ENCODE peak calls at places on chromosomes 7 and 10, in eight cellular contexts. One of them, this sample, is unnamed.

GRCh38 chr10:95475003-95475383 is 86.2 kb downstream of the SORBS1 start:
- DNase-seq in fibroblast of lung: no peak
- DNase-seq in activated CD4-positive, CD25-positive, alpha-beta regulatory T cell treated with anti-CD3 and anti-CD28 coated beads, Interleukin-2, amount 50 U/mL, for 72 hours: no peak
- DNase-seq in AG08396: no peak
- DNase-seq in SJSA1: no peak
- DNase-seq in stimulated activated CD4-positive, alpha-beta T cell treated with anti-CD3 and anti-CD28 coated beads, Interleukin-2, amount 100 ng/mL, for 48 hours: no peak
- DNase-seq in hypothalamus: no peak
- DNase-seq in activated T-helper 9 cell treated with anti-CD3 and anti-CD28 coated beads, Interleukin-2, amount 50 U/mL, for 16 hours: no peak
- DNase-seq in this sample: no peak

GRCh38 chr10:75406158-75407065 is 4.8 kb upstream of the ZNF503 start:
- DNase-seq in SJSA1: no peak
- DNase-seq in hypothalamus: no peak
- DNase-seq in AG08396: no peak
- DNase-seq in activated CD4-positive, CD25-positive, alpha-beta regulatory T cell treated with anti-CD3 and anti-CD28 coated beads, Interleukin-2, amount 50 U/mL, for 72 hours: no peak
- DNase-seq in stimulated activated CD4-positive, alpha-beta T cell treated with anti-CD3 and anti-CD28 coated beads, Interleukin-2, amount 100 ng/mL, for 48 hours: no peak
- DNase-seq in activated T-helper 9 cell treated with anti-CD3 and anti-CD28 coated beads, Interleukin-2, amount 50 U/mL, for 16 hours: no peak
- DNase-seq in fibroblast of lung: no peak
- DNase-seq in this sample: no peak

GRCh38 chr10:91642831-91643692 is 10.2 kb upstream of the PPP1R3C start:
- DNase-seq in stimulated activated CD4-positive, alpha-beta T cell treated with anti-CD3 and anti-CD28 coated beads, Interleukin-2, amount 100 ng/mL, for 48 hours: no peak
- DNase-seq in SJSA1: no peak
- DNase-seq in hypothalamus: no peak
- DNase-seq in AG08396: no peak
- DNase-seq in activated T-helper 9 cell treated with anti-CD3 and anti-CD28 coated beads, Interleukin-2, amount 50 U/mL, for 16 hours: no peak
- DNase-seq in activated CD4-positive, CD25-positive, alpha-beta regulatory T cell treated with anti-CD3 and anti-CD28 coated beads, Interleukin-2, amount 50 U/mL, for 72 hours: no peak
- DNase-seq in fibroblast of lung: peak
- DNase-seq in this sample: no peak

GRCh38 chr10:61747341-61747740 is 84.6 kb downstream of the CABCOCO1 start:
- DNase-seq in activated T-helper 9 cell treated with anti-CD3 and anti-CD28 coated beads, Interleukin-2, amount 50 U/mL, for 16 hours: no peak
- DNase-seq in SJSA1: no peak
- DNase-seq in activated CD4-positive, CD25-positive, alpha-beta regulatory T cell treated with anti-CD3 and anti-CD28 coated beads, Interleukin-2, amount 50 U/mL, for 72 hours: no peak
- DNase-seq in AG08396: no peak
- DNase-seq in stimulated activated CD4-positive, alpha-beta T cell treated with anti-CD3 and anti-CD28 coated beads, Interleukin-2, amount 100 ng/mL, for 48 hours: no peak
- DNase-seq in hypothalamus: no peak
- DNase-seq in fibroblast of lung: peak
- DNase-seq in this sample: no peak

GRCh38 chr10:93584445-93584844 is 16.6 kb downstream of the RBP4 start:
- DNase-seq in SJSA1: no peak
- DNase-seq in AG08396: no peak
- DNase-seq in hypothalamus: no peak
- DNase-seq in fibroblast of lung: no peak
- DNase-seq in activated T-helper 9 cell treated with anti-CD3 and anti-CD28 coated beads, Interleukin-2, amount 50 U/mL, for 16 hours: no peak
- DNase-seq in stimulated activated CD4-positive, alpha-beta T cell treated with anti-CD3 and anti-CD28 coated beads, Interleukin-2, amount 100 ng/mL, for 48 hours: no peak
- DNase-seq in activated CD4-positive, CD25-positive, alpha-beta regulatory T cell treated with anti-CD3 and anti-CD28 coated beads, Interleukin-2, amount 50 U/mL, for 72 hours: no peak
- DNase-seq in this sample: no peak

GRCh38 chr10:2099321-2099720 is 362.0 kb upstream of the ADARB2 start:
- DNase-seq in activated CD4-positive, CD25-positive, alpha-beta regulatory T cell treated with anti-CD3 and anti-CD28 coated beads, Interleukin-2, amount 50 U/mL, for 72 hours: no peak
- DNase-seq in stimulated activated CD4-positive, alpha-beta T cell treated with anti-CD3 and anti-CD28 coated beads, Interleukin-2, amount 100 ng/mL, for 48 hours: no peak
- DNase-seq in fibroblast of lung: no peak
- DNase-seq in SJSA1: no peak
- DNase-seq in activated T-helper 9 cell treated with anti-CD3 and anti-CD28 coated beads, Interleukin-2, amount 50 U/mL, for 16 hours: no peak
- DNase-seq in hypothalamus: no peak
- DNase-seq in AG08396: no peak
- DNase-seq in this sample: no peak

GRCh38 chr10:51001587-51001986 is 72.7 kb upstream of the PRKG1 start:
- DNase-seq in hypothalamus: no peak
- DNase-seq in stimulated activated CD4-positive, alpha-beta T cell treated with anti-CD3 and anti-CD28 coated beads, Interleukin-2, amount 100 ng/mL, for 48 hours: no peak
- DNase-seq in SJSA1: no peak
- DNase-seq in AG08396: no peak
- DNase-seq in activated CD4-positive, CD25-positive, alpha-beta regulatory T cell treated with anti-CD3 and anti-CD28 coated beads, Interleukin-2, amount 50 U/mL, for 72 hours: no peak
- DNase-seq in fibroblast of lung: peak
- DNase-seq in activated T-helper 9 cell treated with anti-CD3 and anti-CD28 coated beads, Interleukin-2, amount 50 U/mL, for 16 hours: no peak
- DNase-seq in this sample: no peak

GRCh38 chr10:31650010-31650409 is 278.6 kb downstream of the ARHGAP12 start:
- DNase-seq in SJSA1: peak
- DNase-seq in stimulated activated CD4-positive, alpha-beta T cell treated with anti-CD3 and anti-CD28 coated beads, Interleukin-2, amount 100 ng/mL, for 48 hours: no peak
- DNase-seq in AG08396: peak
- DNase-seq in hypothalamus: peak
- DNase-seq in fibroblast of lung: peak
- DNase-seq in activated T-helper 9 cell treated with anti-CD3 and anti-CD28 coated beads, Interleukin-2, amount 50 U/mL, for 16 hours: no peak
- DNase-seq in activated CD4-positive, CD25-positive, alpha-beta regulatory T cell treated with anti-CD3 and anti-CD28 coated beads, Interleukin-2, amount 50 U/mL, for 72 hours: no peak
- DNase-seq in this sample: peak

GRCh38 chr7:11436773-11437524 is 395.0 kb downstream of the THSD7A start:
- DNase-seq in stimulated activated CD4-positive, alpha-beta T cell treated with anti-CD3 and anti-CD28 coated beads, Interleukin-2, amount 100 ng/mL, for 48 hours: no peak
- DNase-seq in fibroblast of lung: no peak
- DNase-seq in SJSA1: no peak
- DNase-seq in activated T-helper 9 cell treated with anti-CD3 and anti-CD28 coated beads, Interleukin-2, amount 50 U/mL, for 16 hours: no peak
- DNase-seq in AG08396: no peak
- DNase-seq in hypothalamus: no peak
- DNase-seq in activated CD4-positive, CD25-positive, alpha-beta regulatory T cell treated with anti-CD3 and anti-CD28 coated beads, Interleukin-2, amount 50 U/mL, for 72 hours: no peak
- DNase-seq in this sample: no peak